ENCODE peak calls at places on chromosome 17, in eight cellular contexts. N, J, I, X, L, G, U and R are unnamed samples.

GRCh38 chr17:49252148-49252682 is 21.6 kb upstream of the PHOSPHO1 start:
- DNase-seq in J (no peak), X (no peak), L (no peak), U (no peak), G (no peak), N (no peak), I (peak), R (no peak)

GRCh38 chr17:17167356-17167755 is 38.8 kb downstream of the PLD6 start:
- DNase-seq in U (no peak), I (no peak), G (no peak), L (no peak), X (no peak), J (no peak), N (no peak), R (no peak)

GRCh38 chr17:57408064-57408811 is 151.9 kb downstream of the MSI2 start:
- DNase-seq in U (no peak), G (no peak), J (peak), N (no peak), L (no peak), I (peak), X (peak), R (peak)

GRCh38 chr17:8602679-8603078 is 27.8 kb downstream of the MYH10 start:
- DNase-seq in U (no peak), I (no peak), N (no peak), J (no peak), G (no peak), X (no peak), L (no peak), R (no peak)

GRCh38 chr17:61400786-61401279 is 1.2 kb downstream of the TBX2 start:
- DNase-seq in N (no peak), U (no peak), G (no peak), I (no peak), L (no peak), X (no peak), J (no peak), R (no peak)

GRCh38 chr17:3965123-3965800 is 1.0 kb upstream of the ATP2A3 start:
- DNase-seq in I (peak), J (peak), X (no peak), N (peak), G (peak), U (no peak), L (peak), R (peak)

GRCh38 chr17:2343421-2343820 is 6.1 kb downstream of the SGSM2 start:
- DNase-seq in G (no peak), X (no peak), J (no peak), L (no peak), I (no peak), N (peak), U (no peak), R (no peak)

GRCh38 chr17:17355426-17355825 is 52.3 kb downstream of the NT5M start:
- DNase-seq in J (no peak), X (no peak), I (no peak), L (no peak), N (no peak), G (no peak), U (no peak), R (no peak)

GRCh38 chr17:70006159-70006558 is 68.9 kb upstream of the KCNJ16 start:
- DNase-seq in J (no peak), L (no peak), U (no peak), G (no peak), X (peak), I (no peak), N (no peak), R (no peak)

GRCh38 chr17:50347894-50348291 is 2.0 kb downstream of the XYLT2 start:
- DNase-seq in J (no peak), N (no peak), G (no peak), X (no peak), U (no peak), I (no peak), L (no peak), R (no peak)

GRCh38 chr17:77492446-77493237 is 351.9 kb downstream of the SEC14L1 start:
- DNase-seq in I (peak), X (no peak), U (no peak), L (no peak), J (no peak), N (no peak), G (no peak), R (peak)

GRCh38 chr17:18962494-18962815 is 10.5 kb downstream of the SLC5A10 start:
- DNase-seq in G (no peak), N (peak), X (no peak), U (no peak), I (no peak), J (no peak), L (no peak), R (no peak)

GRCh38 chr17:6567528-6568185 is 11.3 kb upstream of the PITPNM3 start:
- DNase-seq in U (no peak), J (no peak), L (no peak), N (no peak), G (no peak), I (peak), X (no peak), R (no peak)

GRCh38 chr17:16954541-16954940 is 17.4 kb downstream of the TNFRSF13B start:
- DNase-seq in N (no peak), G (no peak), L (no peak), U (no peak), J (no peak), I (no peak), X (no peak), R (no peak)

GRCh38 chr17:15466131-15466530 is 1.3 kb downstream of the CDRT4 start:
- DNase-seq in X (no peak), L (no peak), N (no peak), I (no peak), G (no peak), J (no peak), U (no peak), R (no peak)

GRCh38 chr17:31510273-31511175 is 119.0 kb downstream of the RAB11FIP4 start:
- DNase-seq in I (no peak), G (no peak), N (peak), J (no peak), X (no peak), U (no peak), L (no peak), R (no peak)

GRCh38 chr17:73691321-73691766 is 47.1 kb upstream of the SDK2 start:
- DNase-seq in L (no peak), U (no peak), N (no peak), X (no peak), G (no peak), J (no peak), I (no peak), R (no peak)

GRCh38 chr17:45240905-45241314 is 19.2 kb downstream of the FMNL1 start:
- DNase-seq in I (no peak), N (no peak), G (no peak), L (no peak), U (no peak), X (no peak), J (no peak), R (no peak)

GRCh38 chr17:13538841-13539411 is 62.8 kb downstream of the HS3ST3A1 start:
- DNase-seq in L (no peak), N (no peak), J (no peak), X (no peak), I (no peak), U (no peak), G (no peak), R (no peak)

GRCh38 chr17:21817791-21818364 is 125.6 kb downstream of the KCNJ18 start:
- DNase-seq in G (no peak), L (no peak), U (no peak), N (no peak), I (no peak), X (no peak), J (no peak), R (no peak)

GRCh38 chr17:75032896-75033294 is 13.9 kb downstream of the ATP5PD start:
- DNase-seq in I (no peak), X (peak), U (no peak), L (no peak), N (peak), G (no peak), J (no peak), R (no peak)

GRCh38 chr17:71899317-71899716 is 221.5 kb upstream of the SOX9 start:
- DNase-seq in I (no peak), N (no peak), G (no peak), U (no peak), X (peak), J (no peak), L (no peak), R (no peak)

GRCh38 chr17:15886221-15886620 is 58.7 kb upstream of the ADORA2B start:
- DNase-seq in X (no peak), I (no peak), U (no peak), L (no peak), N (no peak), G (no peak), J (no peak), R (no peak)

GRCh38 chr17:31778538-31778937 is 80.5 kb downstream of the COPRS start:
- DNase-seq in G (no peak), X (peak), N (no peak), J (no peak), I (no peak), U (no peak), L (no peak), R (no peak)

GRCh38 chr17:75645501-75645888 is 12.3 kb downstream of the SMIM5 start:
- DNase-seq in J (no peak), N (peak), L (no peak), U (no peak), X (peak), G (no peak), I (peak), R (peak)

GRCh38 chr17:7684856-7685532 is 2.3 kb downstream of the TP53 start:
- DNase-seq in J (no peak), N (no peak), U (no peak), G (no peak), I (no peak), L (peak), X (no peak), R (no peak)

GRCh38 chr17:43905985-43906852 is 1.1 kb downstream of the MPP2 start:
- DNase-seq in G (no peak), N (peak), I (peak), U (peak), L (peak), J (peak), X (peak), R (peak)

GRCh38 chr17:80414508-80414802 is 512 bp upstream of the ENDOV start:
- DNase-seq in U (no peak), X (peak), N (peak), J (no peak), I (no peak), G (no peak), L (no peak), R (no peak)

GRCh38 chr17:66398617-66399016 is 96.2 kb downstream of the PRKCA start:
- DNase-seq in I (no peak), L (no peak), U (no peak), N (no peak), X (no peak), J (no peak), G (no peak), R (no peak)

GRCh38 chr17:9120471-9120870 is 99.2 kb downstream of the NTN1 start:
- DNase-seq in J (no peak), G (no peak), X (no peak), I (no peak), U (no peak), N (no peak), L (no peak), R (no peak)

GRCh38 chr17:69141802-69142472 is at the start of gene ABCA6:
- DNase-seq in N (no peak), G (no peak), L (peak), U (no peak), I (no peak), X (peak), J (no peak), R (no peak)